ENCODE peak calls at places on chromosomes 6 and 20, in four cellular contexts. P is HepG2, B is A549, I is K562. R is an unnamed sample. For H3K9me3, the result is how much of the 10 kb centered on the place peaks cover.

GRCh38 chr6:37987008-37987407 is 167.5 kb downstream of the ZFAND3 start:
- DNase-seq in B (no peak), P (no peak), I (no peak), R (no peak)

GRCh38 chr6:28866342-28867077 is 57.3 kb downstream of the TRIM27 start:
- DNase-seq in B (peak), P (peak), I (peak), R (no peak)

GRCh38 chr6:107304421-107305025 is 154.8 kb downstream of the PDSS2 start:
- DNase-seq in B (no peak), I (no peak), P (no peak), R (no peak)

GRCh38 chr6:33306356-33306755 is 7.5 kb downstream of the TAPBP start:
- DNase-seq in I (no peak), P (no peak), B (no peak), R (no peak)

GRCh38 chr6:41093729-41094128 is 21.0 kb downstream of the NFYA start:
- DNase-seq in I (no peak), P (no peak), B (no peak), R (no peak)

GRCh38 chr6:11756726-11757125 is 21.9 kb downstream of the ADTRP start:
- DNase-seq in I (no peak), P (no peak), B (no peak), R (no peak)

GRCh38 chr6:50791900-50792508 is 26.7 kb upstream of the TFAP2B start:
- DNase-seq in B (peak), P (peak), I (peak), R (no peak)

GRCh38 chr20:52484438-52484837 is 292.9 kb upstream of the ZFP64 start:
- DNase-seq in B (no peak), I (no peak), P (no peak), R (no peak)

GRCh38 chr6:98871057-98871456 is 36.7 kb downstream of the POU3F2 start:
- DNase-seq in I (no peak), P (no peak), B (no peak), R (no peak)

GRCh38 chr6:48957781-48958180 is 505.3 kb downstream of the MMUT start:
- DNase-seq in B (no peak), P (no peak), I (no peak), R (no peak)

GRCh38 chr20:50331469-50332251 is 141.0 kb downstream of the CEBPB start:
- DNase-seq in P (peak), B (no peak), I (no peak), R (no peak)

GRCh38 chr20:1381753-1382591 is 10.9 kb downstream of the FKBP1A start:
- DNase-seq in P (no peak), B (no peak), I (no peak), R (no peak)

GRCh38 chr6:134892362-134892761 is 57.5 kb downstream of the ALDH8A1 start:
- DNase-seq in P (no peak), I (no peak), B (no peak), R (no peak)

GRCh38 chr6:8506123-8506522 is 70.8 kb upstream of the SLC35B3 start:
- DNase-seq in I (no peak), B (no peak), P (no peak), R (no peak)

GRCh38 chr6:33206864-33207568 is 1.3 kb upstream of the RING1 start:
- DNase-seq in B (no peak), P (no peak), I (no peak), R (no peak)

GRCh38 chr6:142262231-142262630 is 39.6 kb upstream of the ADGRG6 start:
- DNase-seq in I (no peak), P (no peak), B (no peak), R (no peak)

GRCh38 chr20:7493311-7493710 is 446.9 kb downstream of the HAO1 start:
- DNase-seq in I (no peak), B (no peak), P (no peak), R (no peak)

DNA sequence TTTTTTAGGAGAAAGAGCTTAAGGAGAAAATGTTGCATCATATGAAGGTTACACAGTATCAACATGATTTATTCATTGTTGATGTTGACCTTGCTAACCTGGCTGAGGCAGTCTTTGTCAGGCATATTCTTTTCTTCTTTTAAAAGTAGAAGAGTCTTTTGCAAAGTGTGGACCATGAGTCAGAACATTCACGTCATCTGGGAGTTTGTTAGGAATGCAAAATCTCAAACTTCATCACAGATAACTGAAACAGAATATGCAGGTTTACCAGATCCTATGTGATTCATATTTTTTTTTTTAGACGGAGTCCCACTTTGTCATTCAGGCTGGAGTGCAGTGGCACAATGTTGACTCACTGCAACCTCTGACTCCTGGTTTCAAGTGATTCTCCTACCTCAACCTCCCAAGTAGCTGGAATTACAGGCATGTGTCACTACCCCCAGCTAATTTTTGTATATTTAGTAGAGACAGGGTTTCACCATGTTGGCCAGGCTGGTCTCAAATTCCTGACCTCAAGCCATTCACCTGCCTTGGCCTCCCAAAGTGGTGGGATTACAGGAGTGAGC is 530.4 kb upstream of the BTBD3 start:
- DNase-seq in P (no peak), I (no peak), B (peak), R (no peak)
- TF ChIP-seq MYC in P (no peak), I (no peak), B (no peak), R (no peak)

DNA sequence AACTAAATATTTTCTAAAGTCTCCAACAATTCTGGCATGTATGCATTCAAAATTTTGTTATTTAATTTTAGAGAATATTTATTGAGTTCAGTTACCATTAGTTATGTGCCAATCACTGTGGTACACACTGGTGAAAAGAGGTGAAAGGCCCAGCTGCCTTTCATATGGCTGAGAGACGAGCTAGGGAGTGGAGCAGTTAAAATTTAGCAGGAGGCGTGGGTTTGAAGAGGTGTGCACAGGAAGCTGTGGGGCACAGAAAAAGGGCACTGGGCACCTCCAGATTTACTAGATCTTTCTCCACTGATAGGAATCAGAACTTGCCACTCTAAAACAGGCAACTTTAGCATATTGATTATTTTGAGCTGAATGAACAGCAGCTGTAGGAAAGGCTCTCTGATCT is 347.1 kb downstream of the CD83 start:
- DNase-seq in P (no peak), I (no peak), B (no peak), R (no peak)
- H3K9me3 ChIP-seq in P (under half), I (under half), B (under half), R (under half)

GRCh38 chr6:166523782-166524569 is 62.5 kb downstream of the RAMACL start:
- DNase-seq in I (no peak), B (no peak), P (no peak), R (no peak)

GRCh38 chr6:166516256-166516655 is 70.2 kb downstream of the RAMACL start:
- DNase-seq in I (no peak), B (no peak), P (no peak), R (no peak)

GRCh38 chr6:166525567-166525966 is 60.9 kb downstream of the RAMACL start:
- DNase-seq in P (no peak), I (no peak), B (no peak), R (no peak)

GRCh38 chr6:166526937-166527336 is 59.5 kb downstream of the RAMACL start:
- DNase-seq in I (no peak), B (no peak), P (no peak), R (no peak)

GRCh38 chr6:166520905-166521834 is 65.3 kb downstream of the RAMACL start:
- DNase-seq in I (no peak), P (no peak), B (no peak), R (no peak)
- TF ChIP-seq POLR2AphosphoS2 in I (no peak), P (no peak), B (no peak), R (no peak)

DNA sequence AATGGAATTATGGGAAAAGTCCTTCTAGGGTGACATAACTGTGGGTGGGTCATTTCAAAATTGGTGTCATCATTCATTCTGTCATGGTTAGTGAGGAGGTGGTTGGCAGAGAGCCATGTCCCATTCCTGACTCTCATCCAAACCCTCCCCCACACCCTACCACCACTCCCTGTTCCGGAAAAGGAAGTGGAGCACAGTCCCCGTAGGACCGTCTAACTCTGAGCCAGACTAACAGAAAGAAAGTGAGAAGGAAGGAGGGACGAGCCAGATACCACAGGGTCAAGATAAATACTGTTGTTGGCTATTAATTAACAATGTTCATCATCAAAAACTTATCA is 4.8 kb downstream of the TRIM10 start:
- DNase-seq in I (peak), P (peak), B (peak), R (no peak)
- TF ChIP-seq MYC in I (no peak), P (no peak), B (no peak), R (no peak)

GRCh38 chr20:40781979-40782378 is 92.9 kb upstream of the MAFB start:
- DNase-seq in P (no peak), I (no peak), B (no peak), R (no peak)

GRCh38 chr20:40786336-40786735 is 97.3 kb upstream of the MAFB start:
- DNase-seq in P (no peak), B (no peak), I (no peak), R (no peak)

DNA sequence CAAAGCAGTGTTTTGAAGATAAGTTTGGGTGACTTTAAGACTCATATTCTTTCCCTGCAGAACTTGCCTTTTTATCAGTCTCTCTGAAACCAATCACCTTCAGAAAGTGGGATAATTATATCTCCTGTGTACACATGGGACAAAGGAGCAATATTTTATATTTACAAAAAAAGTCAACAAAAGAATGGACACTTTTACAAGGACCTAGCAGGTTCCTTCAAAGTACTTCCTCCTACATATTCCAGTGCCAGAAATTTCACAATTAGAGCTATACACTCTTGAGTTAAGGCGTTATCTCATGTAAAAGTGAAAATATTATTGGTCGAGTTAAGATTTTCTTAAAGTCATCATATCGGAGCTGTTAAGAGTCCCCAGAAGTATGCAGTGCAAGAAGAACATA is 98.9 kb upstream of the MAFB start:
- DNase-seq in I (no peak), P (no peak), B (no peak), R (no peak)
- H3K9me3 ChIP-seq in I (under half), P (under half), B (under half), R (under half)

GRCh38 chr20:53629436-53629835 is 35.8 kb upstream of the ZNF217 start:
- DNase-seq in B (no peak), I (no peak), P (no peak), R (no peak)

GRCh38 chr20:53636725-53637097 is 43.1 kb upstream of the ZNF217 start:
- DNase-seq in B (no peak), I (no peak), P (no peak), R (no peak)

GRCh38 chr20:53628076-53628475 is 34.4 kb upstream of the ZNF217 start:
- DNase-seq in I (no peak), P (no peak), B (no peak), R (no peak)

GRCh38 chr20:53635189-53635588 is 41.5 kb upstream of the ZNF217 start:
- DNase-seq in P (no peak), B (no peak), I (no peak), R (no peak)

GRCh38 chr20:53631909-53632662 is 38.4 kb upstream of the ZNF217 start:
- DNase-seq in P (no peak), B (no peak), I (no peak), R (no peak)
- TF ChIP-seq POLR2AphosphoS2 in P (no peak), B (no peak), I (no peak), R (no peak)

DNA sequence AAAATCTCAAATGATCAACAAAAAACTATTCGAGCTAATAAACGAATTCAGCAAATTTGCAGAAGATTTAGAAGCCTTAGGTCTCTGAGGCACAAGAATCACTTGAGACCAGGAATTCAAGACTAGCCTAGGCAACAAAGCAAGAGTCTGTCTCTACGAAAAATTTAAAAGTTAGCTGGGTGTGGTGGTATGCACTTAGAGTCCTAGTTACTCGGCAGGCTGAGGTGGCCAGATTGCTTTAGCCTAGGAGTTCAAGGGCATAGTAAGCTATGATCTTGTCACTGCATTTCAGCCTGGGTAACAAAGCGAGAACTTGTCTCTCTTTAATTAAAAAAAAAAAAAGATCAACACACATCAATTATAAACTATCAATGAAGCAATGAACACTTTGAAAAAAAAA is 34.2 kb downstream of the FAM184A start:
- DNase-seq in P (no peak), B (no peak), I (no peak), R (no peak)
- TF ChIP-seq MYC in P (no peak), B (no peak), I (no peak), R (no peak)

GRCh38 chr6:26646074-26646473 is 13.5 kb downstream of the ZNF322 start:
- DNase-seq in P (no peak), I (no peak), B (no peak), R (no peak)
- H3K9me3 ChIP-seq in P (under half), I (under half), B (half or more), R (under half)

DNA sequence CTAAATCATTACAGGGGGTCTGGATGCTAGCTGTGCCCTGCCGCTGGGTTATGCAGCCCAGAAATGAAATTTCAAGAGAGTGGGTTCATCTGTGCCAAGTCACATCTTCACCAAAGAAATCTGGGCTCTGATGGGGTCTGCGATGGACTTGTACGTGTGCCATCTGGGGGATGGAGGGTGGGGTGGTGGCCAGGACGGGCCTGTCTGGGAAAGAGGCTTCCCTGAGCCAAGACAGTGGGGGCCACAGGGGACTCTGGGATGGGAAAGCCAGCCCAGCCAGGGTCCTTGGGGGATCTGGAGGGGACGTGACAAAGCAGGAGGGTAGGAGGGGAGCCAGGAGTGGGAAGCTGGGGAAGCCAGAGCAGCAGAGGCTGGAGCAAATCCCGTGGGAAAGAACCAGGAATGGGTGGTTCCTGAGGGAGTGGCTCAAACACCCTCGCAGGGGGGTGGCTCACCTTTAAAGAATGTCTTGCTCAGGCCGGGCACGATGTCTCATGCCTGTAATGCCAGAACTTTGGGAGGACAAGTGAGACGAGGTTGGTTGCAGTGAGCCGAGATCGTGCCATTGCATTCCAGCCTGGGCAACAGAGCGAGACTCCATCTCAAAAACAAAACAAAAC is 36.3 kb upstream of the SULF2 start:
- DNase-seq in I (no peak), B (peak), P (no peak), R (no peak)
- TF ChIP-seq POLR2AphosphoS2 in I (no peak), B (no peak), P (no peak), R (no peak)

R was measured in GM12878.